ENCODE peak calls at places on chromosomes 13 and 19, in nine cellular contexts. J, L, F, O, A, M, U, S and R are unnamed samples.

GRCh38 chr19:7419153-7419552 is 69.7 kb downstream of the PEX11G start:
- DNase-seq in U (no peak), M (no peak), S (no peak), A (no peak), L (no peak), J (no peak), O (no peak), F (no peak), R (no peak)

GRCh38 chr13:91520952-91521351 is 122.5 kb downstream of the GPC5 start:
- DNase-seq in L (no peak), S (no peak), F (no peak), A (no peak), O (no peak), J (no peak), M (no peak), U (no peak), R (no peak)

GRCh38 chr13:111219306-111219705 is 101.1 kb upstream of the TEX29 start:
- DNase-seq in U (peak), A (no peak), F (peak), S (peak), O (no peak), M (no peak), L (no peak), J (no peak), R (peak)

GRCh38 chr19:15748239-15748638 is 10.5 kb downstream of the OR10H3 start:
- DNase-seq in A (no peak), J (no peak), U (no peak), M (no peak), S (no peak), O (no peak), F (no peak), L (no peak), R (no peak)

GRCh38 chr13:73059460-73060250 is 850 bp downstream of the KLF5 start:
- DNase-seq in F (peak), A (no peak), S (peak), J (peak), L (no peak), O (peak), U (no peak), M (no peak), R (peak)

GRCh38 chr19:15584541-15585115 is 30.4 kb upstream of the CYP4F8 start:
- DNase-seq in U (peak), L (peak), J (peak), S (peak), O (peak), F (peak), M (peak), A (peak), R (peak)

GRCh38 chr13:73073050-73073449 is 14.2 kb downstream of the KLF5 start:
- DNase-seq in S (peak), A (no peak), M (no peak), U (peak), J (no peak), L (no peak), O (no peak), F (no peak), R (no peak)

GRCh38 chr19:674282-675151 is 1.7 kb upstream of the FSTL3 start:
- DNase-seq in J (peak), S (no peak), A (no peak), M (no peak), L (no peak), U (no peak), F (no peak), O (peak), R (no peak)

GRCh38 chr13:111302045-111302722 is 18.3 kb upstream of the TEX29 start:
- DNase-seq in L (no peak), F (no peak), A (no peak), S (no peak), M (no peak), O (no peak), J (no peak), U (no peak), R (no peak)

GRCh38 chr13:71863249-71863648 is 3.8 kb downstream of the DACH1 start:
- DNase-seq in U (no peak), J (no peak), F (no peak), M (no peak), S (no peak), L (no peak), A (no peak), O (no peak), R (no peak)

GRCh38 chr13:99190147-99190985 is 10.3 kb upstream of the UBAC2 start:
- DNase-seq in F (no peak), A (no peak), J (no peak), O (no peak), S (no peak), M (no peak), U (no peak), L (no peak), R (no peak)

GRCh38 chr13:99182439-99182838 is 18.2 kb upstream of the UBAC2 start:
- DNase-seq in U (no peak), L (no peak), M (no peak), O (no peak), S (no peak), A (no peak), F (no peak), J (no peak), R (no peak)

GRCh38 chr13:99191336-99191899 is 9.2 kb upstream of the UBAC2 start:
- DNase-seq in U (no peak), A (no peak), L (no peak), F (no peak), M (no peak), S (no peak), J (no peak), O (no peak), R (no peak)

DNA sequence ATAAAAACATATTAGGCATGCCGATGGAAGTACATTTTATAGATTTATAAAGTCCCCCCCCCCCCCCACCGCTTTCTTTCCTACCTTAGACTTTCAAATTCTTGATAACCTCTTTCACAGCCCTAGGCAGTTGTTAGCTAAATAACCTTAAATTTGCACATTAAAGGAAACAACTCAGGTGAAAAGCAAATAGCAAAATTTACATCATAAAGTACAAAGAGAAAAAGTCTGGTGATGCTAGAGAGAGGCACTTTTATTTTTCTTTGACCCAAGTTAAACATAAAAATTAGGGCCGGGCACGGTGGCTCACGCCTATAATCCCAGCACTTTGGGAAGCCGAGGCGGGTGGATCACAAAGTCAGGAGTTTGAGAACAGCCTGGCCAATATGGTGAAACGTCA is 15.0 kb upstream of the UBAC2 start:
- DNase-seq in A (no peak), O (no peak), F (no peak), S (no peak), J (no peak), U (no peak), L (no peak), M (no peak), R (no peak)
- TF ChIP-seq CTCF in A (no peak), O (no peak), F (no peak), S (no peak), J (no peak), U (no peak), L (no peak), M (no peak), R (no peak)

DNA sequence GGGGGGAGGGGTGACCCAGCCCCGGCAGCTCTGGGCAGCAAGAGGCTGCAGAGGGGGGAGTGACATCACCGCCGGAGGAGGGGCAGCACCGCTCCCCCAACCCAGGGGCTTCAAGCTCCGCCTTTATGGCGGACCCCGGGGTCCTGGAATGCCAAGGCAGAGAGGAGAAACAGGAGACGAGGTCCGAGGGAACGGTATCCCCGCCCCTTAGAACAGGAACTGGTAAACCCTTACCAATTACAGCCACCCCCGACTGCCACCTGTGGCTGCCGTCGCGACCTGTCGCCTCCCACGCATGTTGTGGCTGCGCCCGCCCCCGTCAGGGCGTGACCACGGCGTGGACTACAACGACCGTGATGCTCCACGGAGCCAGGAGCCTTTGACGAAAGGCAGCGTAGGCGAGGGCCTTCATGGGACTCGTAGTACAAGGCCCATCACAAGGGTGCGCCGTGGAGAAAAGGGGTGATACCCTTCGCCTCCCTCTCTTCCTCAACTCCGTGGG is 4.1 kb upstream of the KCNC3 start:
- DNase-seq in A (peak), M (peak), U (peak), S (peak), F (peak), L (peak), J (peak), O (peak), R (peak)
- TF ChIP-seq CTCF in A (no peak), M (no peak), U (no peak), S (no peak), F (no peak), L (no peak), J (no peak), O (no peak), R (no peak)

GRCh38 chr19:5824791-5825577 is 14.5 kb downstream of the FUT6 start:
- DNase-seq in O (no peak), F (no peak), A (no peak), J (no peak), U (no peak), M (no peak), L (no peak), S (no peak), R (no peak)
- TF ChIP-seq CTCF in O (no peak), F (no peak), A (no peak), J (no peak), U (no peak), M (no peak), L (no peak), S (no peak), R (no peak)

GRCh38 chr19:11390359-11390758 is 6.2 kb upstream of the EPOR start:
- DNase-seq in A (no peak), M (no peak), F (no peak), O (no peak), S (no peak), L (no peak), J (no peak), U (no peak), R (no peak)
- TF ChIP-seq CTCF in A (no peak), M (no peak), F (no peak), O (no peak), S (no peak), L (no peak), J (no peak), U (no peak), R (no peak)

GRCh38 chr13:21557995-21558394 is 46.0 kb downstream of the MICU2 start:
- DNase-seq in U (peak), L (no peak), M (no peak), O (no peak), A (no peak), S (peak), F (no peak), J (no peak), R (peak)
- TF ChIP-seq CTCF in U (peak), L (no peak), M (no peak), O (peak), A (peak), S (peak), F (no peak), J (peak), R (peak)

GRCh38 chr19:11513946-11514345 is 8.3 kb upstream of the ZNF653 start:
- DNase-seq in A (no peak), O (no peak), F (no peak), M (no peak), S (peak), J (no peak), L (no peak), U (no peak), R (no peak)

GRCh38 chr19:11519138-11519537 is 9.8 kb downstream of the ECSIT start:
- DNase-seq in O (no peak), U (no peak), S (no peak), A (no peak), M (no peak), J (no peak), L (no peak), F (no peak), R (no peak)
- TF ChIP-seq CTCF in O (no peak), U (no peak), S (no peak), A (no peak), M (no peak), J (no peak), L (no peak), F (no peak), R (no peak)

GRCh38 chr13:100644328-100644727 is 30.3 kb downstream of the TMTC4 start:
- DNase-seq in F (no peak), L (no peak), M (no peak), S (no peak), A (no peak), J (no peak), U (no peak), O (no peak), R (no peak)

GRCh38 chr13:100648354-100648753 is 26.2 kb downstream of the TMTC4 start:
- DNase-seq in O (no peak), M (no peak), J (no peak), A (no peak), S (no peak), F (no peak), L (no peak), U (no peak), R (no peak)

GRCh38 chr13:100645382-100645781 is 29.2 kb downstream of the TMTC4 start:
- DNase-seq in S (no peak), U (no peak), F (no peak), M (no peak), J (no peak), O (no peak), A (no peak), L (no peak), R (no peak)

GRCh38 chr13:100646871-100647270 is 27.7 kb downstream of the TMTC4 start:
- DNase-seq in M (no peak), F (no peak), U (no peak), O (no peak), A (no peak), L (no peak), S (no peak), J (no peak), R (no peak)

DNA sequence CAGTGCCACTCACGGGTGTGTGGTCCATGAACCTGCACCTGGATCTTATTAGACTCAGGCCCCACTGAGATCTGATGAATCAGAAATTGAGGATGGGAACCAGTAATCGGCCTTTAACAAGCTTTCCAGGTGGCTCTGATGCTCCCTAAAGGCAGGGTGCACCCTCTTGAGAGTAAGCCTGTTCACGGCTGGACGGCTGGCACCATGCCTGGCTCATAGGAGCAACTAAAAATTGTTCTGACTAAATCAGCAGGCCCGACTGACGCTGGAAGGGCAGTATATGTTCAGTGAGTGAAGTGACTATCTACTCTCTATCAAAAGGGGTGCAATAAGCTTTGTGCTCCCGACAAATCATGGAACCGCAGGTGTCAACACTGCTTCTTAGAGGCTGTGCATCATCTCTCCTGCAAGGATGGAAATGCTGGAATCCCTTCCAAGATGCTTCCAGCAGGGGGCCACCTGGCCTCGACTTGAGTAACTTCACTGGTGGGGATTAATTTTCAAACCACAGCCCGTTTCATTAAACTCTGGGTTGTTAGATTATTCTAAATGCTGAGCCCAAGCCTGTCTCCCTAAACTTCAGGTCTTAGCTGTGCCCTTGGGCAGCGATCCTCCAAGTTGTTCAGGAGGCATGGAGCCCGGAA is 28.4 kb downstream of the TMTC4 start:
- DNase-seq in M (no peak), F (no peak), A (no peak), U (peak), S (peak), L (no peak), J (no peak), O (no peak), R (no peak)
- TF ChIP-seq CTCF in M (no peak), F (no peak), A (peak), U (peak), S (peak), L (no peak), J (no peak), O (peak), R (peak)